ENCODE peak calls at places on chromosomes 12 and 14, in nine cellular contexts. B is body of pancreas; O is vagina; E is neuronal stem cell; H is CD4-positive, alpha-beta T cell; K is GM23338; X is astrocyte; D is pancreas; C is lung. A is an unnamed sample.

GRCh38 chr12:31362115-31362758 is 36.3 kb upstream of the SINHCAF start:
- DNase-seq in B (no peak), O (no peak), E (peak), H (peak), K (peak), X (no peak), D (no peak), C (no peak), A (no peak)

GRCh38 chr14:28879571-28879970 is 113.0 kb downstream of the FOXG1 start:
- DNase-seq in B (no peak), O (no peak), E (peak), H (no peak), K (peak), X (no peak), D (no peak), C (no peak), A (no peak)

GRCh38 chr12:67155863-67156262 is 113.3 kb upstream of the CAND1 start:
- DNase-seq in B (no peak), O (no peak), E (no peak), H (no peak), K (no peak), X (peak), D (no peak), C (no peak), A (no peak)

GRCh38 chr14:35879654-35880249 is 53.6 kb downstream of the BRMS1L start:
- DNase-seq in B (no peak), O (no peak), E (no peak), H (no peak), K (peak), X (peak), D (no peak), C (no peak), A (no peak)

GRCh38 chr12:86711716-86712115 is 455.5 kb upstream of the MGAT4C start:
- DNase-seq in B (no peak), O (no peak), E (no peak), H (no peak), K (no peak), X (no peak), D (no peak), C (no peak), A (no peak)

GRCh38 chr12:85076688-85077430 is 40.7 kb downstream of the LRRIQ1 start:
- DNase-seq in B (no peak), O (no peak), E (peak), H (no peak), K (peak), X (peak), D (no peak), C (no peak), A (no peak)

GRCh38 chr12:570949-571794 is 92.1 kb downstream of the NINJ2 start:
- DNase-seq in B (peak), O (no peak), E (no peak), H (peak), K (peak), X (peak), D (peak), C (peak), A (no peak)

GRCh38 chr14:90564496-90564895 is 167.7 kb downstream of the CALM1 start:
- DNase-seq in B (no peak), O (no peak), E (no peak), H (no peak), K (no peak), X (no peak), D (no peak), C (no peak), A (no peak)

GRCh38 chr12:128083132-128083729 is 183.7 kb upstream of the TMEM132C start:
- DNase-seq in B (no peak), O (no peak), E (no peak), H (no peak), K (no peak), X (no peak), D (no peak), C (no peak), A (no peak)

GRCh38 chr12:124512667-124513296 is 54.6 kb downstream of the NCOR2 start:
- DNase-seq in B (peak), O (no peak), E (peak), H (no peak), K (peak), X (peak), D (no peak), C (peak), A (peak)

GRCh38 chr14:91363776-91364523 is 53.7 kb downstream of the CCDC88C start:
- DNase-seq in B (no peak), O (no peak), E (no peak), H (no peak), K (no peak), X (no peak), D (no peak), C (no peak), A (no peak)

GRCh38 chr14:73662439-73663056 is 17.8 kb downstream of the DNAL1 start:
- DNase-seq in B (no peak), O (no peak), E (no peak), H (no peak), K (peak), X (peak), D (no peak), C (no peak), A (no peak)

GRCh38 chr12:49200882-49201594 is 12.2 kb upstream of the TUBA1A start:
- DNase-seq in B (no peak), O (no peak), E (no peak), H (no peak), K (peak), X (peak), D (no peak), C (no peak), A (no peak)

GRCh38 chr14:89586258-89587127 is 169.5 kb upstream of the FOXN3 start:
- DNase-seq in B (no peak), O (no peak), E (no peak), H (no peak), K (no peak), X (no peak), D (no peak), C (no peak), A (no peak)

GRCh38 chr14:34356267-34356660 is 105.8 kb downstream of the SPTSSA start:
- DNase-seq in B (no peak), O (no peak), E (no peak), H (no peak), K (no peak), X (no peak), D (no peak), C (no peak), A (no peak)

GRCh38 chr12:46389130-46389616 is 16.6 kb upstream of the SLC38A2 start:
- DNase-seq in B (no peak), O (no peak), E (no peak), H (no peak), K (no peak), X (peak), D (no peak), C (no peak), A (no peak)

GRCh38 chr12:41512531-41512930 is 324.4 kb downstream of the PDZRN4 start:
- DNase-seq in B (no peak), O (no peak), E (no peak), H (no peak), K (no peak), X (no peak), D (no peak), C (no peak), A (no peak)

GRCh38 chr14:77181603-77182437 is at the start of gene TMEM63C:
- DNase-seq in B (peak), O (no peak), E (peak), H (peak), K (peak), X (peak), D (peak), C (no peak), A (peak)

GRCh38 chr14:77186911-77187648 is 5.5 kb downstream of the TMEM63C start:
- DNase-seq in B (peak), O (no peak), E (peak), H (no peak), K (peak), X (peak), D (peak), C (no peak), A (no peak)

GRCh38 chr14:77183896-77184295 is 2.3 kb downstream of the TMEM63C start:
- DNase-seq in B (no peak), O (no peak), E (no peak), H (no peak), K (no peak), X (no peak), D (no peak), C (no peak), A (no peak)

GRCh38 chr14:77185093-77185465 is 3.5 kb downstream of the TMEM63C start:
- DNase-seq in B (no peak), O (no peak), E (no peak), H (no peak), K (no peak), X (no peak), D (no peak), C (no peak), A (no peak)

GRCh38 chr14:77184396-77185092 is 2.9 kb downstream of the TMEM63C start:
- DNase-seq in B (no peak), O (peak), E (no peak), H (no peak), K (no peak), X (no peak), D (no peak), C (no peak), A (no peak)
- H3K27ac ChIP-seq in B (no peak), O (no peak), E (no peak), H (no peak), K (no peak), X (no peak), D (no peak), C (no peak), A (no peak)

DNA sequence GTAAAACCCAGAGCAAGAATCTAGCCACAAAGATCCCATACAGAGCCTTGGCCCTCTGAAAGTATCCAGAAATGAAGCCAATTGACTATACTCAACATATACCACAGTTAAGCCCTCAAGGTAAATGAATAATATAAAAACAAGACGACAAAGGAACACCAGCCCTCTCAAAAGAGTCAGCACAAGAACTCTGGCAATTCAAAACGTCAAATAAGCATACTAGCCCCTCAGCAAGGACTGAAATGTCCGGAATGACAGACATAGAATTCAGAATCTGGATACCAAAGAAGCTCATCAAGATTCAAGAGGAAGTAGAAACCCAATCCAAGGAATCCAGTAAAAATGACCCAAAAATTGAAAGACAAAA is 49.9 kb downstream of the GTF2A1 start:
- DNase-seq in B (no peak), O (no peak), E (no peak), H (no peak), K (no peak), X (no peak), D (no peak), C (no peak), A (no peak)
- H3K27ac ChIP-seq in B (peak), O (peak), E (no peak), H (no peak), K (no peak), X (no peak), D (peak), C (peak), A (peak)

DNA sequence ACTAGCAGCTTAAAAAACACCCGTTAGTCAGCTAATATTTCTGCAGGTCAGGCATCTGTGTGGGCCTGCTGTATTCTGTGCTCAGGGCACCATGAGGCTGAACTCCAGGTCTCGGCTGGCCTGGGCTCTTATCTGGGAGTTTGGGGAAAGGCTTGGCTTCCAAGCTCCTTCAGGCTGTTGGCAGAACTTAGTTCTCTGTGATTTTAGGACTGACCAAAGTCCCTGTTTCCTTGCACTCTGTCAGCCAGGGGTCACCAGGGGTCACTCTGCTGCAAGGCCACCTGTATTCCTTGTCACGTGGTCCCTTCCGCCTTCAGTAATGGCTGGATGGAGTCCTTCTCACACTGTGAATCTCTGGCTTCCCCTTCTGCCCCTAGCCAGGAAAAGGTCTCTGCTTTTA is 586.4 kb downstream of the AACS start:
- DNase-seq in B (no peak), O (no peak), E (no peak), H (no peak), K (no peak), X (no peak), D (no peak), C (no peak), A (no peak)
- H3K27ac ChIP-seq in B (no peak), O (no peak), E (no peak), H (no peak), K (no peak), X (no peak), D (no peak), C (no peak), A (no peak)

GRCh38 chr14:104369208-104369607 is 210.4 kb upstream of the C14orf180 start:
- DNase-seq in B (no peak), O (no peak), E (no peak), H (no peak), K (no peak), X (no peak), D (no peak), C (no peak), A (no peak)
- H3K27ac ChIP-seq in B (no peak), O (no peak), E (no peak), H (no peak), K (no peak), X (no peak), D (no peak), C (no peak), A (no peak)

DNA sequence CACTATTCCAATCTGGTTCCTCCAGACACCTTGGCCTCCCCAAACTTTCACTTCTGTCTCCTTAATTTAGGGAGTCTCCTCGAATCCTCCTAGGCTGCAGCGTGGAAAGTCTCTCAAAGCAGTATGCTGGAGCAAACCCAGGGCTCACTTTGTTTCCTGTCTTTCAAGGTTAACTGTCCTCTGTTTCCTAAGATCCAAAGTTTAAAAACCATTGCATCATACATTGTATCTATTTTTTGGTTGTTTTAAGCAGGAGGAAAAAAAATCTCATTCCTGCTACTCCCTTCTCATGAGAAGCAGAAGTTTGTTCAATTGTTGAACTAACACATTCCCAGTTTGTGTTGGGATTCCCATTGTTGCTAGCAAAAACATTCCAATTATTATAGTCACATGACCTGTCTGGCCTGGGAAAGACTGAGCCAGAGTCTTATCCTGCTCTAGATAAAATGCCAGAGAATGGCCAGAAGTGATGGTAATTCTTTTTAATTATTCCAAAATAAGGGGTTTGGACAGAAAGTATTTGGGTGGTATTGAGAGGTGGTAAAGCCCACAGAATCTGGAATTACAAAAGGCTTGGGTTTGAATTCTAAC is 67.3 kb downstream of the HSPB8 start:
- DNase-seq in B (no peak), O (no peak), E (no peak), H (no peak), K (no peak), X (no peak), D (no peak), C (no peak), A (no peak)
- H3K27ac ChIP-seq in B (no peak), O (no peak), E (no peak), H (no peak), K (no peak), X (no peak), D (no peak), C (peak), A (no peak)

DNA sequence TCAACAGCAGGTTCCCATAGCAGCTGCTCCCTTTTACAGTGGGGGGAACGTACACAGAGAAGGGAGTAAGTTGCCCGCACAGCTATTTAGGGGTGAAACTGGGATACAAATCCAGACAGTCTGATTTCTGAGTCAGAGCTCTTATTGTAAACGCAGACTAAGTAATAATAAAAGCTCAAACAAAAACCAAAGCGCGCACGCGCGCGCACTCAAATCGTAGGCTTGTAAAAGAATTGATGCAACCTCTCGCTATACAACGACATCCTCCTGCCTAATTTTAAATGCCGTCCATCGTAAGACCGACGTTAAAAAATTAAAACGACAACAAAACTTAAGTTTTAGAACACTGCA is 747 bp upstream of the DACT1 start:
- DNase-seq in B (no peak), O (no peak), E (no peak), H (peak), K (no peak), X (peak), D (no peak), C (no peak), A (peak)
- H3K27ac ChIP-seq in B (peak), O (peak), E (no peak), H (peak), K (no peak), X (peak), D (no peak), C (no peak), A (peak)

A was measured in substantia nigra.